ENCODE peak calls at places on chromosome 6, in nine cellular contexts. O is HCT116, N is K562, K is tibial nerve, C is lower lobe of right lung, G is adrenal gland, R is endothelial cell of umbilical vein, A is PC-3, Y is fibroblast of lung. P is an unnamed sample. For H3K9me3, the result is how much of the 10 kb centered on the place peaks cover.

GRCh38 chr6:79869600-79870084 is 77.7 kb downstream of the ELOVL4 start:
- DNase-seq in O (peak), N (peak), K (peak), C (peak), G (peak), R (peak), A (peak), Y (peak), P (peak)

GRCh38 chr6:23499549-23499948 is 626.5 kb upstream of the NRSN1 start:
- DNase-seq in O (no peak), N (no peak), K (no peak), C (no peak), G (no peak), R (no peak), A (no peak), Y (no peak), P (no peak)

GRCh38 chr6:139533573-139534471 is 159.4 kb upstream of the CITED2 start:
- DNase-seq in O (peak), N (peak), K (peak), C (peak), G (no peak), R (peak), A (no peak), Y (peak), P (no peak)

GRCh38 chr6:156988276-156989158 is 211.3 kb downstream of the ARID1B start:
- DNase-seq in O (no peak), N (peak), K (no peak), C (no peak), G (no peak), R (no peak), A (no peak), Y (peak), P (peak)

GRCh38 chr6:55902796-55903195 is 27.4 kb upstream of the BMP5 start:
- DNase-seq in O (no peak), N (no peak), K (no peak), C (no peak), G (no peak), R (peak), A (no peak), Y (peak), P (no peak)

GRCh38 chr6:111011360-111012142 is 29.7 kb downstream of the RPF2 start:
- DNase-seq in O (peak), N (no peak), K (peak), C (no peak), G (no peak), R (peak), A (peak), Y (peak), P (no peak)

GRCh38 chr6:25971187-25971811 is 8.7 kb downstream of the TRIM38 start:
- DNase-seq in O (peak), N (peak), K (no peak), C (no peak), G (peak), R (peak), A (peak), Y (peak), P (no peak)

GRCh38 chr6:91812596-91813274 is 1225.9 kb upstream of the MAP3K7 start:
- DNase-seq in O (no peak), N (no peak), K (no peak), C (no peak), G (no peak), R (no peak), A (no peak), Y (peak), P (no peak)

GRCh38 chr6:83113258-83113657 is 45.8 kb downstream of the DOP1A start:
- DNase-seq in O (no peak), N (no peak), K (no peak), C (no peak), G (no peak), R (no peak), A (no peak), Y (peak), P (no peak)

GRCh38 chr6:56913276-56914138 is 41.4 kb upstream of the BEND6 start:
- DNase-seq in O (no peak), N (no peak), K (no peak), C (no peak), G (no peak), R (no peak), A (no peak), Y (peak), P (no peak)

GRCh38 chr6:40425192-40425919 is 161.8 kb downstream of the LRFN2 start:
- DNase-seq in O (no peak), N (no peak), K (no peak), C (no peak), G (no peak), R (no peak), A (no peak), Y (no peak), P (peak)

GRCh38 chr6:48389146-48390043 is 278.4 kb upstream of the PTCHD4 start:
- DNase-seq in O (no peak), N (no peak), K (no peak), C (no peak), G (no peak), R (no peak), A (no peak), Y (no peak), P (no peak)

GRCh38 chr6:1607557-1608221 is 2.0 kb upstream of the FOXC1 start:
- DNase-seq in O (no peak), N (no peak), K (no peak), C (no peak), G (no peak), R (peak), A (no peak), Y (no peak), P (no peak)

GRCh38 chr6:45718901-45719300 is 296.8 kb downstream of the CLIC5 start:
- DNase-seq in O (no peak), N (no peak), K (no peak), C (no peak), G (no peak), R (no peak), A (no peak), Y (peak), P (no peak)

GRCh38 chr6:25229671-25230321 is 49.4 kb upstream of the CARMIL1 start:
- DNase-seq in O (peak), N (no peak), K (no peak), C (no peak), G (no peak), R (no peak), A (peak), Y (peak), P (no peak)

DNA sequence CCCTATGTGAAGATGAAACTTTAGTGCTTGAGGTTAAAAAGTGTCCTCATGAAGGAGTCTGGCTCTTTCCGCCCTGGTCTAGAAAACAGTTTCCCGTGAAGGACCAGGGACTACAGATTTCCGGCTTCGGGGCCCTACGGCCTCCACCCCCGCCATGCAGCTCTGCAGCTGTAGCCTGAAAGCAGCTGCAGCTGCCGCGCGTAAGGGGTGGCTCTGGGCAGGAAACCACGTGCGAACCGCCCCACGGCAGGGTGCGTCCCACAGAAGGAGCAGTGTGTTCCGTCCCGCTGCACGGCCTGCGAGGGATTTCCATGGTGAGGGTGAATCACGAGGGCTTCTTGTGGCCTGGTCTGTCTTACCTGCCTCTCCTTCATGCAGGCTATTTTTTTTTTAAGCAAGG is 117.0 kb downstream of the ERMARD start:
- DNase-seq in O (no peak), N (no peak), K (no peak), C (no peak), G (no peak), R (no peak), A (no peak), Y (no peak), P (no peak)
- H3K9me3 ChIP-seq in O (under half), N (under half), K (under half), C (under half), G (under half), R (under half), A (under half), Y (under half), P (under half)

DNA sequence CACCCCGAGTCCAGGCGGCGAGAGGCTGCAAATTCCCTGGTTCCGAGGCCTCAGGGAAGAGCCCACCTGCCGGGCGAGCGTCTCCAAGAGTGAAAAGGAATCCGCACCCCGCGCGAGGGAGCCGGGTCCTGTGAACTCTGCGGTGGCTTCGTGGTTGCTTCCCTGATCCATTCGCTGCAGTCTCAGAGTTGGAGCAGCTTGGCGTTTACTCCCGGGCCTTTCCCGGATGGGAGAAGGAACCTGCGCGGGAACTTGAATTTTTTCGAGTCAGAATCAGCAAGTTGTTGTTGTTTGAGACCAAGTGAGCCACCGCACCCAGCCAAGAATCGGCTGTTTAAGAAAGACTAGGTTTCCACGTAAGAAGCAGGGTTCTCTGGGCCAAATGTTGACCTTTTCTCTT is 12.8 kb downstream of the PRSS16 start:
- DNase-seq in O (no peak), N (no peak), K (no peak), C (no peak), G (no peak), R (no peak), A (no peak), Y (no peak), P (no peak)
- H3K4me3 ChIP-seq in O (no peak), N (no peak), K (no peak), C (no peak), G (no peak), R (no peak), A (no peak), Y (no peak), P (no peak)

GRCh38 chr6:33248932-33249731 is 22.5 kb downstream of the VPS52 start:
- DNase-seq in O (peak), N (peak), K (peak), C (peak), G (peak), R (peak), A (peak), Y (peak), P (peak)
- TF ChIP-seq CTCF in O (no peak), N (peak), K (peak), C (peak), G (peak), R (peak), A (peak), Y (no peak), P (no peak)

DNA sequence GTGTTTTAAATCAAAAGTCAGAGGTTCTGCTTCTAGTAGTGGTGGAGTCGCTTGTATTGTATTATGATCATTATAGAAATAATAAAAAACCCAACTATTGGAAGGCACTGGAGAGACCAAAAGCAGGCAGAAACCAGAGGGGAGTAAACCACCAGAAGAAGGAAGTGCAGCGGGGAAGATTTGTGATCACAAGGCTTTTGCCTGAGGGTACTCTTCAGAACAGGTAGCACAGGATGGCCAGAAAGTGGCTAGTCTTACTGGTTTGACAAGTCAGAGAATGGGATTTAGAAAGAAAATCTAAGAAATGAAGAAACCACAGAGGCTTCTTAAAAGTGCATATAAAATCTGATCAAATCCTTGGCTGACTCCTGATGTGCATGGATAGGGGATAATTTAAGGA is 24.0 kb downstream of the MAPK13 start:
- DNase-seq in O (no peak), N (no peak), K (no peak), C (no peak), G (no peak), R (no peak), A (peak), Y (no peak), P (no peak)
- H3K9me3 ChIP-seq in O (under half), N (under half), K (under half), C (under half), G (under half), R (under half), A (under half), Y (under half), P (under half)